ENCODE peak calls at places on chromosomes 2 and 18, in four cellular contexts. One of them, this sample, is unnamed.
A peak's percentile ranks its signal among the peaks of the same experiment; 100 is the strongest.

GRCh38 chr2:50401772-50402653 is 629.9 kb downstream of the NRXN1 start:
- DNase-seq in stomach: peak; percentile 59
- DNase-seq in fibroblast of pulmonary artery: peak; percentile 78
- DNase-seq in astrocyte of the hippocampus: peak; percentile 80
- DNase-seq in this sample: peak; percentile 9

GRCh38 chr2:169862816-169863215 is 35.6 kb downstream of the UBR3 start:
- DNase-seq in astrocyte of the hippocampus: no peak
- DNase-seq in stomach: no peak
- DNase-seq in fibroblast of pulmonary artery: no peak
- DNase-seq in this sample: no peak

GRCh38 chr18:38025433-38026038 is 459.9 kb upstream of the CELF4 start:
- DNase-seq in stomach: no peak
- DNase-seq in fibroblast of pulmonary artery: no peak
- DNase-seq in astrocyte of the hippocampus: peak; percentile 77
- DNase-seq in this sample: no peak

GRCh38 chr2:95034221-95034620 is 8.7 kb downstream of the MAL start:
- DNase-seq in fibroblast of pulmonary artery: no peak
- DNase-seq in stomach: no peak
- DNase-seq in astrocyte of the hippocampus: peak; percentile 63
- DNase-seq in this sample: no peak

GRCh38 chr18:12091742-12092141 is 1.9 kb upstream of the ANKRD62 start:
- DNase-seq in fibroblast of pulmonary artery: no peak
- DNase-seq in astrocyte of the hippocampus: no peak
- DNase-seq in stomach: no peak
- DNase-seq in this sample: no peak

GRCh38 chr18:48827321-48828200 is 123.2 kb downstream of the SMAD7 start:
- DNase-seq in stomach: peak; percentile 24
- DNase-seq in astrocyte of the hippocampus: peak; percentile 77
- DNase-seq in fibroblast of pulmonary artery: peak; percentile 68
- DNase-seq in this sample: no peak

GRCh38 chr2:29314816-29315571 is 199.8 kb downstream of the CLIP4 start:
- DNase-seq in astrocyte of the hippocampus: peak; percentile 89
- DNase-seq in stomach: peak; percentile 55
- DNase-seq in fibroblast of pulmonary artery: no peak
- DNase-seq in this sample: peak; percentile 59

GRCh38 chr2:241882090-241882625 is 12.6 kb downstream of the RTP5 start:
- DNase-seq in fibroblast of pulmonary artery: no peak
- DNase-seq in stomach: peak; percentile 44
- DNase-seq in astrocyte of the hippocampus: no peak
- DNase-seq in this sample: no peak

GRCh38 chr18:79857082-79857661 is 59.4 kb downstream of the KCNG2 start:
- DNase-seq in stomach: no peak
- DNase-seq in fibroblast of pulmonary artery: peak; percentile 73
- DNase-seq in astrocyte of the hippocampus: peak; percentile 61
- DNase-seq in this sample: no peak

GRCh38 chr2:38554973-38555595 is 47.6 kb downstream of the HNRNPLL start:
- DNase-seq in astrocyte of the hippocampus: peak; percentile 31
- DNase-seq in stomach: no peak
- DNase-seq in fibroblast of pulmonary artery: peak; percentile 44
- DNase-seq in this sample: no peak

GRCh38 chr2:53877556-53877955 is 17.8 kb upstream of the GPR75 start:
- DNase-seq in stomach: no peak
- DNase-seq in astrocyte of the hippocampus: no peak
- DNase-seq in fibroblast of pulmonary artery: peak; percentile 9
- DNase-seq in this sample: no peak

GRCh38 chr2:188659656-188660406 is 314.3 kb upstream of the COL3A1 start:
- DNase-seq in astrocyte of the hippocampus: peak; percentile 59
- DNase-seq in fibroblast of pulmonary artery: peak; percentile 77
- DNase-seq in stomach: no peak
- DNase-seq in this sample: no peak

GRCh38 chr18:44741070-44741469 is 60.4 kb downstream of the SETBP1 start:
- DNase-seq in astrocyte of the hippocampus: no peak
- DNase-seq in fibroblast of pulmonary artery: no peak
- DNase-seq in stomach: no peak
- DNase-seq in this sample: no peak

GRCh38 chr2:118168606-118169005 is 80.3 kb downstream of the INSIG2 start:
- DNase-seq in fibroblast of pulmonary artery: no peak
- DNase-seq in stomach: no peak
- DNase-seq in astrocyte of the hippocampus: no peak
- DNase-seq in this sample: no peak

GRCh38 chr18:59207506-59207905 is 12.5 kb upstream of the GRP start:
- DNase-seq in fibroblast of pulmonary artery: no peak
- DNase-seq in astrocyte of the hippocampus: no peak
- DNase-seq in stomach: no peak
- DNase-seq in this sample: no peak

GRCh38 chr2:8090748-8091700 is 590.8 kb upstream of the ID2 start:
- DNase-seq in fibroblast of pulmonary artery: peak; percentile 95
- DNase-seq in stomach: no peak
- DNase-seq in astrocyte of the hippocampus: peak; percentile 60
- DNase-seq in this sample: peak; percentile 19

GRCh38 chr2:205759286-205759685 is 77.0 kb downstream of the NRP2 start:
- DNase-seq in stomach: no peak
- DNase-seq in astrocyte of the hippocampus: no peak
- DNase-seq in fibroblast of pulmonary artery: peak; percentile 50
- DNase-seq in this sample: no peak

GRCh38 chr2:67446504-67446911 is 49.4 kb downstream of the ETAA1 start:
- DNase-seq in stomach: no peak
- DNase-seq in fibroblast of pulmonary artery: peak; percentile 29
- DNase-seq in astrocyte of the hippocampus: peak; percentile 65
- DNase-seq in this sample: no peak

GRCh38 chr2:64453710-64454315 is at the start of gene LGALSL:
- DNase-seq in stomach: peak; percentile 90
- DNase-seq in fibroblast of pulmonary artery: peak; percentile 43
- DNase-seq in astrocyte of the hippocampus: peak; percentile 83
- DNase-seq in this sample: peak; percentile 30

GRCh38 chr2:37934591-37935513 is 9.8 kb downstream of the RMDN2 start:
- DNase-seq in stomach: no peak
- DNase-seq in astrocyte of the hippocampus: no peak
- DNase-seq in fibroblast of pulmonary artery: no peak
- DNase-seq in this sample: no peak

GRCh38 chr2:64406407-64406774 is 47.6 kb upstream of the LGALSL start:
- DNase-seq in astrocyte of the hippocampus: no peak
- DNase-seq in stomach: peak; percentile 45
- DNase-seq in fibroblast of pulmonary artery: no peak
- DNase-seq in this sample: no peak

GRCh38 chr18:54004828-54005227 is 219.6 kb downstream of the MBD2 start:
- DNase-seq in stomach: no peak
- DNase-seq in fibroblast of pulmonary artery: peak; percentile 39
- DNase-seq in astrocyte of the hippocampus: peak; percentile 29
- DNase-seq in this sample: no peak

GRCh38 chr2:23541453-23542334 is 156.7 kb downstream of the KLHL29 start:
- DNase-seq in stomach: no peak
- DNase-seq in fibroblast of pulmonary artery: no peak
- DNase-seq in astrocyte of the hippocampus: peak; percentile 45
- DNase-seq in this sample: no peak

This sample was measured in activated T-helper 2 cell treated with anti-CD3 and anti-CD28 coated beads, Interferon-gamma antibody, Interleukin-2, Interleukin-4, amounts not matched to agents 10 μg/mL and 5 μg/mL and 100 μg/mL, durations not matched to agents 14 hours and 24 hours and 36 hours.